ENCODE peak calls at places on chromosomes 16 and 17, in nine cellular contexts. T is breast epithelium; Y is heart left ventricle; D is MM.1S; Q is suprapubic skin; P is fibroblast of lung; A is GM23338; F is mammary epithelial cell; O is CD4-positive, alpha-beta T cell. V is an unnamed sample.

GRCh38 chr16:28140788-28141618 is 70.8 kb downstream of the XPO6 start:
- DNase-seq in T (peak; percentile 53), Y (no peak), D (peak; percentile 79), Q (no peak), P (no peak), A (peak; percentile 24), F (no peak), O (peak; percentile 55), V (peak; percentile 33)

GRCh38 chr16:89050119-89050867 is 43.4 kb upstream of the ACSF3 start:
- DNase-seq in T (no peak), Y (peak; percentile 58), D (no peak), Q (no peak), P (no peak), A (no peak), F (no peak), O (no peak), V (no peak)

GRCh38 chr16:13453325-13453724 is 466.6 kb upstream of the ERCC4 start:
- DNase-seq in T (peak; percentile 23), Y (no peak), D (no peak), Q (no peak), P (no peak), A (no peak), F (peak; percentile 81), O (no peak), V (peak; percentile 43)

GRCh38 chr16:72247821-72248253 is 75.9 kb upstream of the PMFBP1 start:
- DNase-seq in T (no peak), Y (no peak), D (no peak), Q (no peak), P (peak; percentile 38), A (no peak), F (peak; percentile 22), O (no peak), V (no peak)

GRCh38 chr17:14299261-14300093 is 1.4 kb upstream of the HS3ST3B1 start:
- DNase-seq in T (no peak), Y (peak; percentile 76), D (no peak), Q (peak; percentile 86), P (peak; percentile 69), A (peak; percentile 76), F (no peak), O (peak; percentile 23), V (no peak)

GRCh38 chr17:66655861-66656260 is 179.1 kb upstream of the CACNG5 start:
- DNase-seq in T (no peak), Y (no peak), D (no peak), Q (no peak), P (no peak), A (no peak), F (peak; percentile 96), O (no peak), V (peak; percentile 85)

GRCh38 chr17:60887607-60888028 is 210.0 kb downstream of the BCAS3 start:
- DNase-seq in T (no peak), Y (no peak), D (no peak), Q (no peak), P (no peak), A (no peak), F (no peak), O (no peak), V (no peak)

GRCh38 chr16:87042551-87043272 is 274.5 kb downstream of the C16orf95 start:
- DNase-seq in T (no peak), Y (no peak), D (no peak), Q (no peak), P (no peak), A (no peak), F (no peak), O (no peak), V (no peak)

GRCh38 chr16:26317885-26318284 is 626.1 kb downstream of the HS3ST4 start:
- DNase-seq in T (no peak), Y (no peak), D (no peak), Q (no peak), P (no peak), A (no peak), F (no peak), O (no peak), V (no peak)

DNA sequence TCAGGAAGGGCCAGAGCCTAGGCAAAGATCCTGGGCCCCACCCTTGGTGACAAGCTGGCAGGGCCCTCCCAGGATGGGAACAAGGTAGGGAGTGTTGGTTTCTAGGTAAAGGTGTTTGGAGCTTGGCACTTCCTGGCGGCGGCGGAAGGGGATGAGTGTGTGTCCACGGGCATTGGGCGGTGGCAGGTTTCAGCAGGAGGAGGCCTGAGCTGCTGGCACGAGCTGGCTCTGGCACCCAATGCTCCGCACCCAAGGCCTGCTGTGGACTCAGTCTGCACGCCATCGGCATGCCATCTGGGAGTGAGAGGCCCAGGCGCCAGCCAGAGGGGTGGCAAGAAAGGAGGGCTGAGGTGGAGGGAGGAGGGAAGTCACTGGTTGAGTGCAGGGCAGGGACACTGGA is 46.9 kb upstream of the TAC4 start:
- DNase-seq in T (peak; percentile 20), Y (no peak), D (no peak), Q (no peak), P (no peak), A (no peak), F (peak; percentile 19), O (no peak), V (peak; percentile 27)
- H3K27ac ChIP-seq in T (peak overlapping the region; percentile 25), Y (no peak overlapping the region), D (no peak overlapping the region), Q (peak overlapping the region; percentile 82), P (no peak overlapping the region), A (no peak overlapping the region), F (no peak overlapping the region), O (no peak overlapping the region), V (peak overlapping the region; percentile 59)

GRCh38 chr16:4537376-4538066 is 1.1 kb downstream of the CDIP1 start:
- DNase-seq in T (peak; percentile 35), Y (peak; percentile 73), D (no peak), Q (no peak), P (no peak), A (peak; percentile 80), F (peak; percentile 52), O (no peak), V (no peak)

GRCh38 chr16:4538386-4539235 is at the start of gene CDIP1:
- DNase-seq in T (peak; percentile 97), Y (peak; percentile 98), D (peak; percentile 97), Q (peak; percentile 100), P (peak; percentile 96), A (peak; percentile 99), F (peak; percentile 95), O (peak; percentile 93), V (peak; percentile 78)

GRCh38 chr16:4538067-4538385 is 547 bp downstream of the CDIP1 start:
- DNase-seq in T (peak; percentile 24), Y (no peak), D (no peak), Q (no peak), P (no peak), A (no peak), F (no peak), O (no peak), V (no peak)

GRCh38 chr16:4535627-4536108 is 2.9 kb downstream of the CDIP1 start:
- DNase-seq in T (no peak), Y (no peak), D (no peak), Q (no peak), P (no peak), A (no peak), F (no peak), O (no peak), V (no peak)

GRCh38 chr16:4536391-4537106 is 2.0 kb downstream of the CDIP1 start:
- DNase-seq in T (no peak), Y (no peak), D (no peak), Q (no peak), P (no peak), A (no peak), F (no peak), O (no peak), V (no peak)
- H3K27ac ChIP-seq in T (no peak overlapping the region), Y (no peak overlapping the region), D (no peak overlapping the region), Q (peak overlapping the region; percentile 2), P (no peak overlapping the region), A (no peak overlapping the region), F (peak overlapping the region; percentile 35), O (no peak overlapping the region), V (peak overlapping the region; percentile 52)

GRCh38 chr17:1648582-1649115 is 1.0 kb downstream of the RILP start:
- DNase-seq in T (peak; percentile 93), Y (peak; percentile 98), D (peak; percentile 96), Q (peak; percentile 94), P (peak; percentile 95), A (peak; percentile 92), F (peak; percentile 86), O (peak; percentile 95), V (peak; percentile 64)

GRCh38 chr17:1647802-1648581 is 1.7 kb downstream of the RILP start:
- DNase-seq in T (no peak), Y (peak; percentile 81), D (no peak), Q (no peak), P (no peak), A (peak; percentile 83), F (no peak), O (no peak), V (no peak)

GRCh38 chr17:1650731-1651558 is 1.3 kb upstream of the RILP start:
- DNase-seq in T (no peak), Y (peak; percentile 46), D (peak; percentile 5), Q (no peak), P (no peak), A (no peak), F (no peak), O (no peak), V (no peak)

GRCh38 chr17:1649844-1650409 is at the start of gene RILP:
- DNase-seq in T (peak; percentile 88), Y (peak; percentile 90), D (peak; percentile 43), Q (no peak), P (peak; percentile 42), A (peak; percentile 69), F (peak; percentile 68), O (no peak), V (no peak)

DNA sequence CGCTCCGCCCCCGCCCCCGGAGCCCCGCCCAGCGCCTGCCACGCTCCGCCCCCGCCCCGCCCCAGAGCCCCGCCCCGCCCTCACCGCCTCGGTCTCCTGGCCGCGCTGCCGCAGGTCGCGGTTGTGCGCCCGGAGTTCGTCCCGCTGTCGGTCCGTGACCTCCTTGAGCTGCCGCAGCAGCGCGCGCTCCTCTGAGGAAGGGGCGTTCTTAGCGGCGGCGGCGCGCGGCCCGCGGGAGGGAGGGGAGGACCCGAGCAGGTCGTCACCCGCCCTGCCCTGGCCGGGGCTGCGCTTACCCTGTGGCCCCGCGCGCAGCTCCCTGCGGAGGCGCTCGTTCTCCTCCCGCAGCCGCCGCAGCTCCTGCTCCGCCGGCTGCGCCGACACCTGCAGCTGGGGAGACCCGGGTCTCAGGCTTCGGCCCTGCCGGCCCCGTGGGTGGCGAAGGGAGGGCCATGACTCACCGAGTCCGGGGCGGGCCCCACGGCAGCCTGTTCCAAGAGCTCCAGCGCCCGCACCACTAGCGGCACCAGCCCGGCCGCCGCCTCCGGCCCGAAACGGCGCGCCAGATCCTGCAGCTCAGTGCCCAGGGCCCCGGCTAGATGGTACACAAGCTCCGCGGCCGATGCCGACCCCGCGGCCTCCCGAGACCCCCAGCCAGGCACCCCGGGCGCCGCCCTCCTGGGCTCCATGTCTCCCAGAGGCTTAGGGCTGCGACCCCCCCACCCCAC is 386 bp downstream of the RILP start:
- DNase-seq in T (peak; percentile 81), Y (peak; percentile 92), D (peak; percentile 81), Q (peak; percentile 96), P (peak; percentile 87), A (peak; percentile 82), F (peak; percentile 86), O (peak; percentile 67), V (peak; percentile 26)
- H3K27ac ChIP-seq in T (peak overlapping the region; percentile 91), Y (peak overlapping the region; percentile 98), D (peak overlapping the region; percentile 63), Q (peak overlapping the region; percentile 99), P (peak overlapping the region; percentile 77), A (no peak overlapping the region), F (peak overlapping the region; percentile 34), O (peak overlapping the region; percentile 53), V (peak overlapping the region; percentile 91)

DNA sequence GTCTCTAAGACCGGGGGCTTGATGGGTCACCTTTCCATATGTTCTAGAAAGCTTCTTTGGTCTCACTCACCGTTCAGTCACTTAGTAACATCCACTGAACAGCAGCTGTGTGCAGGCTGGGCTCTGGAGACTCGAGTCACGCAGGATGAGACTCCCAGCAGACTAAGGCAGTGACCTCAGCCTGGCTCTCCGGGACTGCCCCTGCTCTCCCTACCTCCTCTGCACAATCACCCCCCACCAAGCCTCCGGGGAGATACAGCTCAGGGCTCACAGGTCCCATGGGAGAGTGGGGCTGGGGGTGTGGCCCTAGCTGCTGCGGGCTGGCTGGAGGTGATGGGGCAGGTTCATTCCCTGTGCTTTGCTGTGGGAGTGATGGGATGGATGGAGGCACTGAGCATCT is 14.1 kb downstream of the FLYWCH2 start:
- DNase-seq in T (no peak), Y (no peak), D (no peak), Q (no peak), P (no peak), A (no peak), F (no peak), O (no peak), V (no peak)
- H3K27ac ChIP-seq in T (no peak overlapping the region), Y (no peak overlapping the region), D (no peak overlapping the region), Q (no peak overlapping the region), P (no peak overlapping the region), A (no peak overlapping the region), F (no peak overlapping the region), O (no peak overlapping the region), V (no peak overlapping the region)

V was measured in epithelial cell of prostate.